ENCODE peak calls at places on chromosomes 6 and 20, in six cellular contexts. One of them, this sample, is unnamed.

GRCh38 chr6:170269151-170269872 is 21.6 kb downstream of the DLL1 start:
- DNase-seq in GM23248: no peak
- DNase-seq in foreskin fibroblast: no peak
- DNase-seq in CD8-positive, alpha-beta T cell: no peak
- DNase-seq in pancreas: peak; percentile 83
- DNase-seq in heart left ventricle: peak; percentile 40
- DNase-seq in this sample: no peak

GRCh38 chr20:41245086-41245707 is 72.3 kb downstream of the ZHX3 start:
- DNase-seq in GM23248: peak; percentile 42
- DNase-seq in foreskin fibroblast: peak; percentile 46
- DNase-seq in CD8-positive, alpha-beta T cell: no peak
- DNase-seq in pancreas: no peak
- DNase-seq in heart left ventricle: no peak
- DNase-seq in this sample: peak; percentile 34

GRCh38 chr6:56866917-56867522 is 87.9 kb upstream of the BEND6 start:
- DNase-seq in GM23248: peak; percentile 79
- DNase-seq in foreskin fibroblast: peak; percentile 75
- DNase-seq in CD8-positive, alpha-beta T cell: no peak
- DNase-seq in pancreas: no peak
- DNase-seq in heart left ventricle: no peak
- DNase-seq in this sample: no peak

GRCh38 chr6:98843274-98844243 is 9.2 kb downstream of the POU3F2 start:
- DNase-seq in GM23248: no peak
- DNase-seq in foreskin fibroblast: no peak
- DNase-seq in CD8-positive, alpha-beta T cell: no peak
- DNase-seq in pancreas: peak; percentile 49
- DNase-seq in heart left ventricle: no peak
- DNase-seq in this sample: no peak

GRCh38 chr6:150426198-150426597 is 57.4 kb downstream of the IYD start:
- DNase-seq in GM23248: no peak
- DNase-seq in foreskin fibroblast: no peak
- DNase-seq in CD8-positive, alpha-beta T cell: no peak
- DNase-seq in pancreas: no peak
- DNase-seq in heart left ventricle: no peak
- DNase-seq in this sample: no peak

GRCh38 chr20:32562495-32562911 is 22.6 kb downstream of the NOL4L start:
- DNase-seq in GM23248: no peak
- DNase-seq in foreskin fibroblast: no peak
- DNase-seq in CD8-positive, alpha-beta T cell: no peak
- DNase-seq in pancreas: no peak
- DNase-seq in heart left ventricle: no peak
- DNase-seq in this sample: no peak

GRCh38 chr6:4635666-4636065 is 140.5 kb upstream of the CDYL start:
- DNase-seq in GM23248: peak; percentile 58
- DNase-seq in foreskin fibroblast: peak; percentile 16
- DNase-seq in CD8-positive, alpha-beta T cell: no peak
- DNase-seq in pancreas: no peak
- DNase-seq in heart left ventricle: no peak
- DNase-seq in this sample: peak; percentile 26

GRCh38 chr6:17714879-17715860 is 8.4 kb upstream of the NUP153 start:
- DNase-seq in GM23248: peak; percentile 93
- DNase-seq in foreskin fibroblast: peak; percentile 96
- DNase-seq in CD8-positive, alpha-beta T cell: no peak
- DNase-seq in pancreas: no peak
- DNase-seq in heart left ventricle: no peak
- DNase-seq in this sample: peak; percentile 91

GRCh38 chr20:1499528-1500420 is 8.6 kb upstream of the SIRPB2 start:
- DNase-seq in GM23248: no peak
- DNase-seq in foreskin fibroblast: no peak
- DNase-seq in CD8-positive, alpha-beta T cell: no peak
- DNase-seq in pancreas: no peak
- DNase-seq in heart left ventricle: no peak
- DNase-seq in this sample: no peak

GRCh38 chr6:113862112-113862511 is 5.0 kb downstream of the MARCKS start:
- DNase-seq in GM23248: no peak
- DNase-seq in foreskin fibroblast: no peak
- DNase-seq in CD8-positive, alpha-beta T cell: no peak
- DNase-seq in pancreas: no peak
- DNase-seq in heart left ventricle: no peak
- DNase-seq in this sample: no peak

GRCh38 chr20:43949741-43950618 is 35.3 kb downstream of the TOX2 start:
- DNase-seq in GM23248: no peak
- DNase-seq in foreskin fibroblast: no peak
- DNase-seq in CD8-positive, alpha-beta T cell: peak; percentile 67
- DNase-seq in pancreas: no peak
- DNase-seq in heart left ventricle: peak; percentile 79
- DNase-seq in this sample: no peak
- H3K4me3 ChIP-seq in GM23248: no peak overlapping the region
- H3K4me3 ChIP-seq in foreskin fibroblast: no peak overlapping the region
- H3K4me3 ChIP-seq in CD8-positive, alpha-beta T cell: no peak overlapping the region
- H3K4me3 ChIP-seq in pancreas: no peak overlapping the region
- H3K4me3 ChIP-seq in heart left ventricle: no peak overlapping the region
- H3K4me3 ChIP-seq in this sample: no peak overlapping the region

DNA sequence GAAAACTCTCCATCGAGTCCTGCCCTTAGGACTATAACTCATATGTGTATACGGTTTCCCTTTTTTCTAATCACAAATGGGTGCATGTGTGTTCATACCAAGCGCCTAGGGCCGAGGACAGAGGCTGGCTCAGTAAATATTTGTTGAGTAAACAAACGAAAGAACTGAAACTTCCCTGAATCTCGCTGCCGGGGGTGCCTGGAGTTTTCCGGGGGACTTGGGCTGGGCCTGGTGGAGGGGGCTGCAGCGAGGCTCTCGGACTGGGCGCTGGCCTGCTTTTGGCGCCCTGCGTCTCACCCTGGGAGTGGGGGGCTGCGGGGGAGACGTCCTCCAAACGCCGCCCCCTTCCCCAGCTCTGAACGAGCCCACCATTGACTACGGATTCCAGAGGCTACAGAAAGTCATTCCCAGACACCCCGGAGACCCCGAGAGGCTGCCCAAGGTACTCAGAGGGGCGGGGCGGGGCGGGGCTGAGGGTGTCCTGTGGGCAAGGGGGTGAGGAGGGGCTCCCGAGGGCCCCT is 49.0 kb downstream of the CPXM1 start:
- DNase-seq in GM23248: no peak
- DNase-seq in foreskin fibroblast: no peak
- DNase-seq in CD8-positive, alpha-beta T cell: no peak
- DNase-seq in pancreas: no peak
- DNase-seq in heart left ventricle: no peak
- DNase-seq in this sample: no peak
- H3K4me3 ChIP-seq in GM23248: peak overlapping the region; percentile 51
- H3K4me3 ChIP-seq in foreskin fibroblast: peak overlapping the region; percentile 37
- H3K4me3 ChIP-seq in CD8-positive, alpha-beta T cell: peak overlapping the region; percentile 57
- H3K4me3 ChIP-seq in pancreas: peak overlapping the region; percentile 34
- H3K4me3 ChIP-seq in heart left ventricle: peak overlapping the region; percentile 42
- H3K4me3 ChIP-seq in this sample: peak overlapping the region; percentile 39

DNA sequence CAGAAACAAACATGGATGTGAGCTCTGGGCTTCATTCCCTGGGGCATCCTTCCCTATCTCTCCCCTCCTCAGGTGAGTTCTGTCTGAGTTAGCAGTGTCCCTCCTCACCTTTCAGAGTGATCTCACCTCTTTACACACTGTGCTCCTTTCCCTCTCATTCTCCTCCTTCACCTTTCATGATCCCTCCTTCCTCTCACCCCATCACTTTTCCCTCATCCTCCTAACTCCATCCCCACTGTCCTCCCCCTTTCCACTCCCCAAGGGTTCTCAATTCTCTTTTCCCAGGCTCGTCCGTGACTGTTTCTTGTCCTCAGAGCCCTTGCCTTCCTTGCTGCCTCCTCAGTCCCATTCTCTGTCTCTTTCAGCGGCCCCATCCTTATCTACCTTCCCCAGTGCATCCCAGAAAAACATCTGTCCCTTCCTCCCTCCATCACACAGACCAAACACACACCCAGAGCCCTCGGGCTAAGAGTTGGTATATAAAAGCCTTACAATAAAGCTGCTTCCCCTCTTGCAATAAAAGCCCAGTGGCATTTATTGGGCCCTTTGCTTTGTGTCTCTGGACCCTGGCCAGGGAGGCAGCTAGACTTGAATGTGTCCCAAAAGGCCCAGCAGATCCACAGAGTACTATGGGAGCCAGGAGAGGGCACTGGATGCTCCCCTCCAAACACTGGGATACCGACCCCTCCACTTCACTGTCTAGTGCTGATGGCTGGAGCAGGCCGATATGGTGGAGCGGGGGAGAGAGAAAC is 1.9 kb downstream of the RNF39 start:
- DNase-seq in GM23248: no peak
- DNase-seq in foreskin fibroblast: no peak
- DNase-seq in CD8-positive, alpha-beta T cell: no peak
- DNase-seq in pancreas: no peak
- DNase-seq in heart left ventricle: no peak
- DNase-seq in this sample: no peak
- H3K4me3 ChIP-seq in GM23248: no peak overlapping the region
- H3K4me3 ChIP-seq in foreskin fibroblast: no peak overlapping the region
- H3K4me3 ChIP-seq in CD8-positive, alpha-beta T cell: no peak overlapping the region
- H3K4me3 ChIP-seq in pancreas: no peak overlapping the region
- H3K4me3 ChIP-seq in heart left ventricle: no peak overlapping the region
- H3K4me3 ChIP-seq in this sample: no peak overlapping the region

GRCh38 chr6:27514906-27515495 is 42.1 kb upstream of the ZNF184 start:
- DNase-seq in GM23248: no peak
- DNase-seq in foreskin fibroblast: peak; percentile 20
- DNase-seq in CD8-positive, alpha-beta T cell: no peak
- DNase-seq in pancreas: no peak
- DNase-seq in heart left ventricle: no peak
- DNase-seq in this sample: no peak
- H3K4me3 ChIP-seq in GM23248: no peak overlapping the region
- H3K4me3 ChIP-seq in foreskin fibroblast: peak overlapping the region; percentile 45
- H3K4me3 ChIP-seq in CD8-positive, alpha-beta T cell: no peak overlapping the region
- H3K4me3 ChIP-seq in pancreas: no peak overlapping the region
- H3K4me3 ChIP-seq in heart left ventricle: no peak overlapping the region
- H3K4me3 ChIP-seq in this sample: peak overlapping the region; percentile 41

GRCh38 chr6:15086273-15087158 is 159.4 kb upstream of the JARID2 start:
- DNase-seq in GM23248: no peak
- DNase-seq in foreskin fibroblast: no peak
- DNase-seq in CD8-positive, alpha-beta T cell: no peak
- DNase-seq in pancreas: no peak
- DNase-seq in heart left ventricle: no peak
- DNase-seq in this sample: no peak
- H3K4me3 ChIP-seq in GM23248: no peak overlapping the region
- H3K4me3 ChIP-seq in foreskin fibroblast: no peak overlapping the region
- H3K4me3 ChIP-seq in CD8-positive, alpha-beta T cell: no peak overlapping the region
- H3K4me3 ChIP-seq in pancreas: no peak overlapping the region
- H3K4me3 ChIP-seq in heart left ventricle: no peak overlapping the region
- H3K4me3 ChIP-seq in this sample: no peak overlapping the region

This sample was measured in AG10803.